ENCODE peak calls at places on chromosome 5, in seven cellular contexts. I is H9, E is neural crest cell, S is transverse colon, R is astrocyte of the spinal cord, M is B cell, G is left ventricle myocardium inferior. W is an unnamed sample.

GRCh38 chr5:89613222-89613956 is 730.4 kb upstream of the MEF2C start:
- DNase-seq in I (no peak), E (no peak), S (no peak), R (no peak), M (no peak), G (no peak), W (no peak)

GRCh38 chr5:150106669-150107068 is 20.3 kb upstream of the CSF1R start:
- DNase-seq in I (no peak), E (no peak), S (no peak), R (no peak), M (no peak), G (no peak), W (no peak)

GRCh38 chr5:153960269-153961215 is 78.2 kb downstream of the FAM114A2 start:
- DNase-seq in I (peak; percentile 38), E (no peak), S (no peak), R (no peak), M (no peak), G (no peak), W (no peak)

GRCh38 chr5:172405708-172406107 is 48.6 kb downstream of the SH3PXD2B start:
- DNase-seq in I (no peak), E (no peak), S (no peak), R (no peak), M (no peak), G (no peak), W (no peak)

GRCh38 chr5:155027993-155028629 is 14.6 kb downstream of the KIF4B start:
- DNase-seq in I (no peak), E (no peak), S (no peak), R (no peak), M (no peak), G (no peak), W (no peak)

GRCh38 chr5:103224118-103224893 is 34.3 kb upstream of the MACIR start:
- DNase-seq in I (peak; percentile 80), E (peak; percentile 20), S (peak; percentile 20), R (peak; percentile 64), M (peak; percentile 52), G (no peak), W (no peak)

GRCh38 chr5:171139227-171139626 is 169.8 kb upstream of the TLX3 start:
- DNase-seq in I (no peak), E (no peak), S (no peak), R (no peak), M (no peak), G (no peak), W (no peak)

GRCh38 chr5:161301586-161301985 is 244.9 kb downstream of the GABRB2 start:
- DNase-seq in I (no peak), E (no peak), S (no peak), R (no peak), M (no peak), G (no peak), W (no peak)

GRCh38 chr5:52668544-52669185 is 119.1 kb upstream of the ITGA1 start:
- DNase-seq in I (no peak), E (no peak), S (no peak), R (no peak), M (no peak), G (no peak), W (no peak)

GRCh38 chr5:74342948-74343682 is 297.4 kb downstream of the ENC1 start:
- DNase-seq in I (no peak), E (no peak), S (no peak), R (peak; percentile 35), M (no peak), G (no peak), W (no peak)

GRCh38 chr5:134555889-134556311 is 30.4 kb downstream of the JADE2 start:
- DNase-seq in I (peak; percentile 61), E (peak; percentile 40), S (peak; percentile 39), R (peak; percentile 72), M (peak; percentile 85), G (peak; percentile 42), W (peak; percentile 65)

GRCh38 chr5:114924784-114925183 is 244.9 kb downstream of the TRIM36 start:
- DNase-seq in I (peak; percentile 41), E (no peak), S (no peak), R (no peak), M (no peak), G (no peak), W (no peak)

GRCh38 chr5:136066705-136067271 is 38.0 kb downstream of the TGFBI start:
- DNase-seq in I (peak; percentile 27), E (no peak), S (no peak), R (no peak), M (no peak), G (peak; percentile 58), W (no peak)

GRCh38 chr5:141904551-141904950 is 19.1 kb upstream of the DELE1 start:
- DNase-seq in I (no peak), E (no peak), S (no peak), R (no peak), M (no peak), G (no peak), W (no peak)

GRCh38 chr5:71013575-71013974 is 11.6 kb downstream of the NAIP start:
- DNase-seq in I (peak; percentile 50), E (no peak), S (no peak), R (no peak), M (no peak), G (no peak), W (no peak)

GRCh38 chr5:171633776-171634470 is 151.7 kb upstream of the SMIM23 start:
- DNase-seq in I (no peak), E (no peak), S (no peak), R (no peak), M (no peak), G (no peak), W (no peak)

GRCh38 chr5:107857785-107858184 is 187.0 kb upstream of the EFNA5 start:
- DNase-seq in I (no peak), E (no peak), S (no peak), R (no peak), M (no peak), G (no peak), W (no peak)

GRCh38 chr5:1744393-1745189 is 55.0 kb downstream of the MRPL36 start:
- DNase-seq in I (peak; percentile 16), E (no peak), S (no peak), R (no peak), M (no peak), G (no peak), W (no peak)

DNA sequence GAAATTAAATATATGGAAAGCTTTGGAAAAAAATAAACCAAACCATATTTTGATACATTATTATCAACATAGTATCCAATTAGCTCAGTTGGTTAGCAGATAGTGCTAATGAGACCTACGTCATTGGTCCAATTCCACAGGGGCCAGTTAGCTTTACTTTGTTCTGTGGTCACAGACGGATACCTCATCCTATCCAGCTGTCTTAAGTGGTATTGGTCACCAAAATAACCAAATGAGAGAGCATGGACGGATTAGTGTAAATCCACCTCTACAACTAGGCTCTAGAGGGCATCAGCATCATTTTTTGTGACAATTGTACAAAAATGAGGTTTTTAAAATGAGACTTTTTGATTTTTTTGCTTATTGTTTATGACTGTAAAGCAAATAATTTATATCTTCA is 364.2 kb downstream of the KIAA0825 start:
- DNase-seq in I (no peak), E (no peak), S (no peak), R (no peak), M (no peak), G (no peak), W (no peak)
- TF ChIP-seq CTCF in I (no peak), E (no peak), S (no peak), R (peak; percentile 4), M (no peak), G (no peak), W (no peak)

DNA sequence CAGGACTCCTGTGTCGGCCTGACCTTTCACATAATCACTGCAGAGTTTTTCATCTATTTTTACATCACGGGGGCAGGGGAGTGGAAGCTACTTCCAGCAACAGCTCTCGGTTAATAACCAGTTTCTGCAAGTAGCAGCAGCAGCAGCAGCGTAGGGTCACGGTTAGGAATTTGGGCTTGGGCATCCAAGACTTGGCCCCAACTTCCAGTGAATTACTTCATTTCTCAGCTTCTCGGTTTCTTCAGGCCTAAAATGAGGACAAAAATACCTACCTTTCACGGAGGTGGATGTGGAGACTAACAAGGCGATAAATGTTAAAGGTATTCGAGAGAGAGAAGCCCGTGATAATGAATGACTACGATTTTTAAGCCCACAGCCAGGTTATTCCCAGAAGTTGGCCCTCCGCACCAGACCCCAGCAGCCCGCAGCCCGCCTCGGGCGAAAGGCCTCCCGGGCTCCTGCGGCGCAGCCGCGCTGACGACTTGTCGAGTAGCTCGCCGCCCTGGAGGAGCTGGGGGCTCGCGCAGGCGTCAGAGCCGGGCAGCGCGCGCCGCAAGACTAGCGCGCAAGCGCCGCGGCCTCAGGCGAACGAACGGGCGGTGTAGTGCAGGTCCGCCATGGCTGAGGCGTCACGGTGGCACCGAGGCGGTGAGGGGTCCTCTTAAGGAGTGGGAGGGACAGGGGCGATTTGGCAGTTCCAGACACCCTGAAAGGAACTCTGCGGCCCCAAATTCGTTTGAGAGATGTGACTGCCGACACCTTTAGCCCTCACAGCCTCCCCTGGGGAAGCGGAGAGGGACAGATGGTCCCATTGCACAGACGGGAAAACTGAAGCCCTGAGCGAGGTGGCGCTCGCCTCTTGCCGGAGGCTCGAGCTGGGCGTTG is at the start of gene PKD2L2:
- DNase-seq in I (peak; percentile 81), E (no peak), S (peak; percentile 75), R (peak; percentile 87), M (peak; percentile 89), G (peak; percentile 88), W (no peak)
- TF ChIP-seq CTCF in I (no peak), E (no peak), S (no peak), R (peak; percentile 5), M (no peak), G (peak; percentile 40), W (no peak)

DNA sequence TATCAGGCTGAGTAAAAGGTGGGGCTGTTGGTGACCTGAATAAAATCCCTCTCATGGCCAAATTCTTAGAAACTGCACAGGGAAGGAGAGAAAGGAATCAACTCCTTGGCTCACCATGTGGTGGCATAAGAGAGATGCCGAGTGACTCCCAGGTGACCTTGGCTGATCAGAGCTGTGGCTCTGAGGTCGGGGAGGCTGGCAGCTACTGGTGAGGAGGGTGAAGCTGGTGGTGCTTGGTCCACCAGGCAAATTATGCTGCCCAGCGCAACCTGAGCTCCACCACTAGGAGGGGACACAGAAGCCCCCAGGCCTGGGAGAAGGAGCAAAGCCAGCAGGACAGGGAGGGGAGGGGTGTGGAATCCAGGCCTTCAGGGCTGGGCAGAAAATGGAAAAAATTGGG is 111.2 kb upstream of the IL12B start:
- DNase-seq in I (peak; percentile 70), E (peak; percentile 4), S (no peak), R (no peak), M (no peak), G (peak; percentile 22), W (peak; percentile 36)
- TF ChIP-seq CTCF in I (peak; percentile 62), E (peak; percentile 43), S (no peak), R (peak; percentile 29), M (no peak), G (peak; percentile 45), W (peak; percentile 16)

GRCh38 chr5:177449140-177450061 is 2.8 kb downstream of the PRR7 start:
- DNase-seq in I (no peak), E (no peak), S (no peak), R (no peak), M (no peak), G (no peak), W (no peak)

GRCh38 chr5:177446184-177447065 is at the start of gene PRR7:
- DNase-seq in I (peak; percentile 61), E (peak; percentile 58), S (peak; percentile 67), R (peak; percentile 62), M (peak; percentile 71), G (peak; percentile 60), W (peak; percentile 87)

GRCh38 chr5:177447066-177447610 is 524 bp downstream of the PRR7 start:
- DNase-seq in I (peak; percentile 76), E (peak; percentile 70), S (peak; percentile 65), R (no peak), M (peak; percentile 60), G (no peak), W (peak; percentile 68)

GRCh38 chr5:177448244-177448950 is 1.8 kb downstream of the PRR7 start:
- DNase-seq in I (no peak), E (no peak), S (no peak), R (no peak), M (no peak), G (no peak), W (no peak)

GRCh38 chr5:177447611-177448243 is 1.1 kb downstream of the PRR7 start:
- DNase-seq in I (peak; percentile 87), E (peak; percentile 58), S (no peak), R (peak; percentile 84), M (no peak), G (no peak), W (no peak)
- TF ChIP-seq CTCF in I (no peak), E (no peak), S (no peak), R (peak; percentile 15), M (no peak), G (no peak), W (no peak)

W was measured in D721Med.